ENCODE peak calls at places on chromosomes 13 and 19, in seven cellular contexts. U is left ventricle myocardium inferior, X is lower lobe of right lung, W is A549, H is DND-41, F is cardiac muscle cell, R is stomach. G is an unnamed sample. For H3K4me1, the result is how much of the 10 kb centered on the place peaks cover.

GRCh38 chr13:36369268-36370107 is 23.3 kb upstream of the SPART start:
- DNase-seq in X (no peak), U (no peak), R (no peak), H (no peak), W (no peak), F (no peak), G (no peak)

GRCh38 chr19:3073159-3073563 is 10.9 kb upstream of the TLE5 start:
- DNase-seq in X (no peak), F (no peak), R (no peak), U (no peak), W (peak), H (no peak), G (no peak)

GRCh38 chr19:6271721-6272410 is 7.9 kb downstream of the MLLT1 start:
- DNase-seq in H (no peak), X (peak), U (peak), R (peak), F (peak), W (no peak), G (peak)

GRCh38 chr19:28377077-28377476 is 835.9 kb downstream of the UQCRFS1 start:
- DNase-seq in H (peak), F (peak), R (no peak), W (no peak), X (no peak), U (no peak), G (no peak)

GRCh38 chr13:95641961-95642621 is 2.4 kb downstream of the DZIP1 start:
- DNase-seq in H (no peak), U (peak), X (peak), W (no peak), F (peak), R (peak), G (peak)

GRCh38 chr13:19766637-19767036 is 16.1 kb downstream of the PSPC1 start:
- DNase-seq in F (no peak), U (no peak), R (no peak), X (no peak), W (no peak), H (no peak), G (no peak)

GRCh38 chr13:106151056-106151699 is 384.3 kb downstream of the EFNB2 start:
- DNase-seq in W (peak), U (no peak), R (no peak), X (no peak), H (no peak), F (no peak), G (no peak)

GRCh38 chr13:60448907-60449510 is 52.0 kb downstream of the TDRD3 start:
- DNase-seq in W (peak), R (no peak), H (peak), F (peak), X (no peak), U (no peak), G (no peak)

GRCh38 chr19:16825312-16826168 is 3.7 kb upstream of the SIN3B start:
- DNase-seq in R (peak), F (no peak), W (no peak), U (peak), X (no peak), H (no peak), G (no peak)

GRCh38 chr19:35368378-35368777 is 2.5 kb upstream of the GPR42 start:
- DNase-seq in X (no peak), F (no peak), W (no peak), U (no peak), H (no peak), R (no peak), G (no peak)

GRCh38 chr19:1239796-1240737 is 1.5 kb upstream of the ATP5F1D start:
- DNase-seq in F (peak), U (peak), W (peak), X (peak), H (peak), R (peak), G (peak)
- H3K4me1 ChIP-seq in F (under half), U (half or more), W (under half), X (half or more), H (half or more), R (half or more), G (under half)

GRCh38 chr19:40420451-40420765 is 5.4 kb downstream of the SERTAD1 start:
- DNase-seq in X (no peak), W (no peak), H (no peak), F (no peak), R (no peak), U (no peak), G (no peak)
- H3K27ac ChIP-seq in X (peak), W (peak), H (peak), F (peak), R (peak), U (peak), G (peak)

DNA sequence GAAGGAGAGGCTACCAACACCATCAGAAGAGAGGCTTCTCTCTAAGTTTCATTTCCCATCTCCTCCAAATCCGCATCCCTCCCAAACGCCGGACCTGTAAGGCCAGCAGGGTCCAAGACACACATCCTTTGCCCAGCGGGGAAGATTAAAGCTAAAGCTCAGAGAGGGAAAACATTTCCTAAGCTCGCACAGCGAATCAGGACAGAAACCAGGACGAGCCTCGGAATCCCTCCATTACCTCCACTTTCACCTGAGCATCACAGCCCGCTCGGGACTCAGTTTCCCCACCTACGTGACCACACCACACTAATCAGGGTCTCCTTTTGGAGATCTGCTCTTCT is 711 bp upstream of the FOSB start:
- DNase-seq in X (no peak), W (no peak), R (no peak), F (no peak), U (no peak), H (no peak), G (no peak)
- TF ChIP-seq CTCF in X (no peak), W (no peak), R (no peak), F (no peak), U (no peak), H (peak), G (no peak)

DNA sequence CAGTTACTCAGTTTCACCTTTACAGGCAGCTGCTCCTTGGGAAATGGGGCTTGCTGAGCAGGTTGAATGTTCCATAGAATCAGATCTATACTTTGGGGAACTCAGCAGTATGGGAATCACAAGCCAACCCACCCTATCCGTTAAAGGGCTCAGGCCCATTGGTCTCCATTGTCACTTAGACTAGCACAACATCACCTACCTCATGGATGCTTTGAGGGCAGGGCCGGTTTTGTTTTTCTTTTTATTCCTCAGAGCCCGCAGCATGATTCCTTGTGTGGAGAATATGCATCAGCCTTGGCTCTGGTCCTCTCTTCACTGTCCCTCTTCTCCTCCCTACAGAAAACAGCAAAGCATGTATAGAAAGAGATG is 48.0 kb downstream of the LRCH1 start:
- DNase-seq in U (no peak), H (no peak), X (no peak), W (no peak), F (no peak), R (no peak), G (no peak)
- H3K4me1 ChIP-seq in U (half or more), H (under half), X (half or more), W (half or more), F (under half), R (half or more), G (under half)

DNA sequence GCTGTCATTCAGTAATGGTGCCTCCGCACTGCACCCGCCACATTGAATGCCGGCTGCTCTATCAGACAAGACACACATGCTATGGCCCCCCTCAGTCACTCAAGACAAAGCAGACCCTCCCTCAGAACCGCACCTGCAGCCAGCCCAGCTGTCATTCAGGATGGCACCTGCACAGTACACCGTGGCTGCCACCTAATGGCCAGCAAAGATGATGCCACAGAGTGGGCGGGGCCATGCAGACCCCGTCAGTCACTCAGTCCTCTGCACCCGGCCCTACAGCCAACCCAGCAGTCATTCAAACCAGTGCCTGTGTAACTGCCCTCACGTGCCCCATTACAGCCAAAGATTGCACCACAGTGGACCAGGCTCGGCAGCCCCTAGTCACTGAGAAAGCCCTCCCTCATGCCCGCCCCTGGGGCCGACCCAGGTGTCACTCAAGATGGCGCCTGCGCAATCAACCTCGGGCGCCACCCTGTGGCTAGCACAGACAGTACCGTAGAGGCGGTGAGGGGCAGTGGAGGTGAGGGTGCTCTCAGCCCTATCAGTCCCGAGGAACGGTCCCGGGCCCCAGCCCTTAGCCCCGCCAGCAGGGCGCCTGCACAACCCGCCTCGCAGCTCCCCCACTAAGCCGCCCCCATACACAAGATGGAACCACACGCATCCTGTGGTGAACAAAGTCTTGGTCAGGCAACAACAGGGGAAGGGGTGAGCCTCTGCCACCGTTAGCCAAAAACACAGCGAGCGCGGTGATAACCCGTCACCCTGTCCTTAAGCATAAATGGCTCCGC is 2.4 kb downstream of the PEG3 start:
- DNase-seq in U (peak), W (no peak), R (no peak), H (no peak), X (peak), F (no peak), G (peak)
- H3K27ac ChIP-seq in U (peak), W (no peak), R (peak), H (no peak), X (peak), F (no peak), G (peak)

DNA sequence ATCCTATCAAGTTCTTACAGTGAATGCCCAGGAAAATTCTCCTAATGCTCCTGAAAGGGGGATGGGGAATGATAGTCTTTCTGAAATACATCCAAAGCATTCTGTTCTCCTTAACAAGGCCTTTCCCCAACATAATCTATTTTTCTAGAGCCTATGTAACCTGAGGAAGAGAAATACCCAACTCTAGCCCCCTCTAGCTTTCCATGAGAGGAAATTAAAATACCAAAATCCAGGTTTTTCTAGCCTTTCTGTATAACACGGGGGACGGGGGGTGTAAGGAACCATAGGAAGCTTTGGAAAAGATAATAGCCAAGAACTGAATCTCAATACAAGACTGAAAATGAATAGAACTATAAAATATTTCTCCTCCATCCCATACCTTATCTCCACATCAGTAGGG is 815.9 kb downstream of the SLITRK6 start:
- DNase-seq in X (no peak), H (no peak), U (no peak), W (no peak), F (no peak), R (no peak), G (no peak)
- TF ChIP-seq CTCF in X (no peak), H (no peak), U (no peak), W (no peak), F (no peak), R (no peak), G (no peak)

DNA sequence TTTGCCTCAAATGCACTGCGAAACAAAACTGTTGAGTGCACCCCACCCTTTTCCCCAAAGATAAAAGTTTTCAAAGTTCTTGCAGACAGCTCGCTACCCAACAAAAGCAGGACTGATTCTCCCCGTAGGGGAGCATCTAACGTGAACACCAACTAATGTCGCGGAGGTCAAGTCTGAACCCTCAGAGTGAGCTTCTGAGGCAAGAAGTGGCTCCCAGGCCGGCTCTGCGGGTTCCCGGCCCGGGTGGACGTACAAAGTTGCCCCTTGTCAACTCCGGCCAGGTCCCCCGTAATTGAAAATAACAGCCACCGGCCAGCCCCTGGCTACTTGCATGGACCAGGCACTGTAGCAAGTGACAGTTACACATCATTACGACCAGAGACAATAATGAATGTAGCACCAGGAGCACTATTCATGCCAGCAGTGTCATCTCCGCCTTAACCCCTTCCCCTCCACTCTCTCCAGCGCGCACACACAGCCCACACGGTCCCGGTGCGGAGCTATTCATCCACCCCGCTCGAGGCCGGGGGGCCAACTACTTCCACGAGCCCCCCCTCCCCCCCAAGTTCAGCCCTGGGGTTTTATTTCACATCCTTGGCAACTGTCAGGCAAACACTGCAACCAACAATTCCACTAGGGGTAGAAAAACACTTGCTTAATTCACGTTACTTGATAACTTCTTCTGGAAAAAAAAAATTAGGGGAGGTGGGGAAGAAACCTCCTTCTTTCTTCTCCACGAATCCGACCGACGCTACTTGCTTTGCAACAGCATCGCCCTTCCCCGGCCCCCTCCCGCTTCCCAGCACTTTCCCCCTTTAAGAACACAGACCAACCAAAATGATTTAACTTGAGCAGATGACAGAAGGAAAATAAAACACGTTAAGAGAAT is 1.2 kb downstream of the KLF12 start:
- DNase-seq in F (peak), W (peak), U (peak), H (peak), R (peak), X (peak), G (no peak)
- H3K4me1 ChIP-seq in F (under half), W (under half), U (half or more), H (half or more), R (under half), X (under half), G (under half)

G was measured in pancreas.